ENCODE peak calls at places on chromosome 5, in eight cellular contexts. One of them, this sample, is unnamed.
A peak's percentile ranks its signal among the peaks of the same experiment; 100 is the strongest.

GRCh38 chr5:86968311-86968753 is 299.4 kb upstream of the RASA1 start:
- DNase-seq in iris pigment epithelial cell: peak; percentile 47
- DNase-seq in stimulated activated CD4-positive, alpha-beta T cell treated with anti-CD3 and anti-CD28 coated beads, Interleukin-15, amount 100 ng/mL, for 1 hour: no peak
- DNase-seq in ELR: peak; percentile 78
- DNase-seq in AG09309: peak; percentile 24
- DNase-seq in Right ventricle myocardium inferior: peak; percentile 70
- DNase-seq in activated naive CD4-positive, alpha-beta T cell: no peak
- DNase-seq in endothelial cell: peak; percentile 9
- DNase-seq in this sample: peak; percentile 90

GRCh38 chr5:111347021-111347420 is 122.8 kb downstream of the CAMK4 start:
- DNase-seq in iris pigment epithelial cell: no peak
- DNase-seq in stimulated activated CD4-positive, alpha-beta T cell treated with anti-CD3 and anti-CD28 coated beads, Interleukin-15, amount 100 ng/mL, for 1 hour: no peak
- DNase-seq in ELR: peak; percentile 17
- DNase-seq in AG09309: no peak
- DNase-seq in Right ventricle myocardium inferior: no peak
- DNase-seq in activated naive CD4-positive, alpha-beta T cell: no peak
- DNase-seq in endothelial cell: no peak
- DNase-seq in this sample: peak; percentile 60

GRCh38 chr5:135060021-135060420 is 26.0 kb upstream of the PITX1 start:
- DNase-seq in iris pigment epithelial cell: no peak
- DNase-seq in stimulated activated CD4-positive, alpha-beta T cell treated with anti-CD3 and anti-CD28 coated beads, Interleukin-15, amount 100 ng/mL, for 1 hour: no peak
- DNase-seq in ELR: no peak
- DNase-seq in AG09309: no peak
- DNase-seq in Right ventricle myocardium inferior: no peak
- DNase-seq in activated naive CD4-positive, alpha-beta T cell: no peak
- DNase-seq in endothelial cell: no peak
- DNase-seq in this sample: no peak

GRCh38 chr5:133884525-133885311 is 83.7 kb downstream of the C5orf15 start:
- DNase-seq in iris pigment epithelial cell: no peak
- DNase-seq in stimulated activated CD4-positive, alpha-beta T cell treated with anti-CD3 and anti-CD28 coated beads, Interleukin-15, amount 100 ng/mL, for 1 hour: no peak
- DNase-seq in ELR: no peak
- DNase-seq in AG09309: no peak
- DNase-seq in Right ventricle myocardium inferior: no peak
- DNase-seq in activated naive CD4-positive, alpha-beta T cell: no peak
- DNase-seq in endothelial cell: no peak
- DNase-seq in this sample: no peak

GRCh38 chr5:33371660-33372059 is 69.1 kb upstream of the TARS1 start:
- DNase-seq in iris pigment epithelial cell: peak; percentile 88
- DNase-seq in stimulated activated CD4-positive, alpha-beta T cell treated with anti-CD3 and anti-CD28 coated beads, Interleukin-15, amount 100 ng/mL, for 1 hour: no peak
- DNase-seq in ELR: peak; percentile 20
- DNase-seq in AG09309: peak; percentile 78
- DNase-seq in Right ventricle myocardium inferior: no peak
- DNase-seq in activated naive CD4-positive, alpha-beta T cell: no peak
- DNase-seq in endothelial cell: no peak
- DNase-seq in this sample: no peak

GRCh38 chr5:172235827-172236749 is 42.1 kb downstream of the EFCAB9 start:
- DNase-seq in iris pigment epithelial cell: peak; percentile 50
- DNase-seq in stimulated activated CD4-positive, alpha-beta T cell treated with anti-CD3 and anti-CD28 coated beads, Interleukin-15, amount 100 ng/mL, for 1 hour: no peak
- DNase-seq in ELR: peak; percentile 15
- DNase-seq in AG09309: no peak
- DNase-seq in Right ventricle myocardium inferior: no peak
- DNase-seq in activated naive CD4-positive, alpha-beta T cell: no peak
- DNase-seq in endothelial cell: no peak
- DNase-seq in this sample: no peak

GRCh38 chr5:157182143-157182757 is 1.6 kb downstream of the ITK start:
- DNase-seq in iris pigment epithelial cell: no peak
- DNase-seq in stimulated activated CD4-positive, alpha-beta T cell treated with anti-CD3 and anti-CD28 coated beads, Interleukin-15, amount 100 ng/mL, for 1 hour: no peak
- DNase-seq in ELR: no peak
- DNase-seq in AG09309: no peak
- DNase-seq in Right ventricle myocardium inferior: no peak
- DNase-seq in activated naive CD4-positive, alpha-beta T cell: no peak
- DNase-seq in endothelial cell: no peak
- DNase-seq in this sample: no peak

GRCh38 chr5:10702911-10703491 is 58.0 kb downstream of the DAP start:
- DNase-seq in iris pigment epithelial cell: peak; percentile 81
- DNase-seq in stimulated activated CD4-positive, alpha-beta T cell treated with anti-CD3 and anti-CD28 coated beads, Interleukin-15, amount 100 ng/mL, for 1 hour: no peak
- DNase-seq in ELR: peak; percentile 76
- DNase-seq in AG09309: no peak
- DNase-seq in Right ventricle myocardium inferior: no peak
- DNase-seq in activated naive CD4-positive, alpha-beta T cell: no peak
- DNase-seq in endothelial cell: no peak
- DNase-seq in this sample: no peak

GRCh38 chr5:90386099-90386710 is 23.4 kb downstream of the CETN3 start:
- DNase-seq in iris pigment epithelial cell: peak; percentile 22
- DNase-seq in stimulated activated CD4-positive, alpha-beta T cell treated with anti-CD3 and anti-CD28 coated beads, Interleukin-15, amount 100 ng/mL, for 1 hour: no peak
- DNase-seq in ELR: peak; percentile 47
- DNase-seq in AG09309: peak; percentile 2
- DNase-seq in Right ventricle myocardium inferior: no peak
- DNase-seq in activated naive CD4-positive, alpha-beta T cell: no peak
- DNase-seq in endothelial cell: no peak
- DNase-seq in this sample: peak; percentile 57

GRCh38 chr5:65790371-65791163 is 68.6 kb downstream of the NLN start:
- DNase-seq in iris pigment epithelial cell: no peak
- DNase-seq in stimulated activated CD4-positive, alpha-beta T cell treated with anti-CD3 and anti-CD28 coated beads, Interleukin-15, amount 100 ng/mL, for 1 hour: no peak
- DNase-seq in ELR: no peak
- DNase-seq in AG09309: no peak
- DNase-seq in Right ventricle myocardium inferior: no peak
- DNase-seq in activated naive CD4-positive, alpha-beta T cell: no peak
- DNase-seq in endothelial cell: no peak
- DNase-seq in this sample: peak; percentile 51

GRCh38 chr5:81187885-81188284 is 45.2 kb upstream of the CKMT2 start:
- DNase-seq in iris pigment epithelial cell: no peak
- DNase-seq in stimulated activated CD4-positive, alpha-beta T cell treated with anti-CD3 and anti-CD28 coated beads, Interleukin-15, amount 100 ng/mL, for 1 hour: no peak
- DNase-seq in ELR: no peak
- DNase-seq in AG09309: no peak
- DNase-seq in Right ventricle myocardium inferior: peak; percentile 68
- DNase-seq in activated naive CD4-positive, alpha-beta T cell: no peak
- DNase-seq in endothelial cell: no peak
- DNase-seq in this sample: no peak

GRCh38 chr5:115594343-115595047 is 7.8 kb downstream of the TICAM2 start:
- DNase-seq in iris pigment epithelial cell: peak; percentile 45
- DNase-seq in stimulated activated CD4-positive, alpha-beta T cell treated with anti-CD3 and anti-CD28 coated beads, Interleukin-15, amount 100 ng/mL, for 1 hour: no peak
- DNase-seq in ELR: peak; percentile 24
- DNase-seq in AG09309: no peak
- DNase-seq in Right ventricle myocardium inferior: no peak
- DNase-seq in activated naive CD4-positive, alpha-beta T cell: no peak
- DNase-seq in endothelial cell: no peak
- DNase-seq in this sample: no peak

GRCh38 chr5:141664733-141665461 is 13.7 kb upstream of the FCHSD1 start:
- DNase-seq in iris pigment epithelial cell: peak; percentile 59
- DNase-seq in stimulated activated CD4-positive, alpha-beta T cell treated with anti-CD3 and anti-CD28 coated beads, Interleukin-15, amount 100 ng/mL, for 1 hour: peak; percentile 55
- DNase-seq in ELR: peak; percentile 72
- DNase-seq in AG09309: no peak
- DNase-seq in Right ventricle myocardium inferior: peak; percentile 88
- DNase-seq in activated naive CD4-positive, alpha-beta T cell: peak; percentile 57
- DNase-seq in endothelial cell: peak; percentile 81
- DNase-seq in this sample: peak; percentile 82

GRCh38 chr5:56838409-56839039 is 23.2 kb downstream of the MAP3K1 start:
- DNase-seq in iris pigment epithelial cell: peak; percentile 65
- DNase-seq in stimulated activated CD4-positive, alpha-beta T cell treated with anti-CD3 and anti-CD28 coated beads, Interleukin-15, amount 100 ng/mL, for 1 hour: no peak
- DNase-seq in ELR: peak; percentile 72
- DNase-seq in AG09309: peak; percentile 39
- DNase-seq in Right ventricle myocardium inferior: no peak
- DNase-seq in activated naive CD4-positive, alpha-beta T cell: no peak
- DNase-seq in endothelial cell: no peak
- DNase-seq in this sample: peak; percentile 82

GRCh38 chr5:107546685-107547084 is 124.1 kb downstream of the EFNA5 start:
- DNase-seq in iris pigment epithelial cell: no peak
- DNase-seq in stimulated activated CD4-positive, alpha-beta T cell treated with anti-CD3 and anti-CD28 coated beads, Interleukin-15, amount 100 ng/mL, for 1 hour: no peak
- DNase-seq in ELR: no peak
- DNase-seq in AG09309: no peak
- DNase-seq in Right ventricle myocardium inferior: no peak
- DNase-seq in activated naive CD4-positive, alpha-beta T cell: no peak
- DNase-seq in endothelial cell: no peak
- DNase-seq in this sample: peak; percentile 65

GRCh38 chr5:33526755-33527154 is 86.0 kb downstream of the TARS1 start:
- DNase-seq in iris pigment epithelial cell: no peak
- DNase-seq in stimulated activated CD4-positive, alpha-beta T cell treated with anti-CD3 and anti-CD28 coated beads, Interleukin-15, amount 100 ng/mL, for 1 hour: no peak
- DNase-seq in ELR: no peak
- DNase-seq in AG09309: no peak
- DNase-seq in Right ventricle myocardium inferior: no peak
- DNase-seq in activated naive CD4-positive, alpha-beta T cell: no peak
- DNase-seq in endothelial cell: no peak
- DNase-seq in this sample: no peak

GRCh38 chr5:124655211-124655880 is 91.1 kb downstream of the ZNF608 start:
- DNase-seq in iris pigment epithelial cell: peak; percentile 77
- DNase-seq in stimulated activated CD4-positive, alpha-beta T cell treated with anti-CD3 and anti-CD28 coated beads, Interleukin-15, amount 100 ng/mL, for 1 hour: no peak
- DNase-seq in ELR: peak; percentile 58
- DNase-seq in AG09309: no peak
- DNase-seq in Right ventricle myocardium inferior: no peak
- DNase-seq in activated naive CD4-positive, alpha-beta T cell: no peak
- DNase-seq in endothelial cell: no peak
- DNase-seq in this sample: no peak

GRCh38 chr5:157390179-157390923 is 69.7 kb upstream of the NIPAL4 start:
- DNase-seq in iris pigment epithelial cell: peak; percentile 88
- DNase-seq in stimulated activated CD4-positive, alpha-beta T cell treated with anti-CD3 and anti-CD28 coated beads, Interleukin-15, amount 100 ng/mL, for 1 hour: peak; percentile 13
- DNase-seq in ELR: peak; percentile 99
- DNase-seq in AG09309: peak; percentile 62
- DNase-seq in Right ventricle myocardium inferior: no peak
- DNase-seq in activated naive CD4-positive, alpha-beta T cell: no peak
- DNase-seq in endothelial cell: no peak
- DNase-seq in this sample: no peak

GRCh38 chr5:107954254-107954653 is 283.5 kb upstream of the EFNA5 start:
- DNase-seq in iris pigment epithelial cell: no peak
- DNase-seq in stimulated activated CD4-positive, alpha-beta T cell treated with anti-CD3 and anti-CD28 coated beads, Interleukin-15, amount 100 ng/mL, for 1 hour: no peak
- DNase-seq in ELR: no peak
- DNase-seq in AG09309: no peak
- DNase-seq in Right ventricle myocardium inferior: no peak
- DNase-seq in activated naive CD4-positive, alpha-beta T cell: no peak
- DNase-seq in endothelial cell: no peak
- DNase-seq in this sample: no peak

GRCh38 chr5:91042856-91043255 is 340.3 kb downstream of the ARRDC3 start:
- DNase-seq in iris pigment epithelial cell: no peak
- DNase-seq in stimulated activated CD4-positive, alpha-beta T cell treated with anti-CD3 and anti-CD28 coated beads, Interleukin-15, amount 100 ng/mL, for 1 hour: no peak
- DNase-seq in ELR: no peak
- DNase-seq in AG09309: no peak
- DNase-seq in Right ventricle myocardium inferior: no peak
- DNase-seq in activated naive CD4-positive, alpha-beta T cell: no peak
- DNase-seq in endothelial cell: no peak
- DNase-seq in this sample: peak; percentile 99

GRCh38 chr5:43560128-43560527 is 3.3 kb upstream of the PAIP1 start:
- DNase-seq in iris pigment epithelial cell: peak; percentile 73
- DNase-seq in stimulated activated CD4-positive, alpha-beta T cell treated with anti-CD3 and anti-CD28 coated beads, Interleukin-15, amount 100 ng/mL, for 1 hour: no peak
- DNase-seq in ELR: peak; percentile 30
- DNase-seq in AG09309: no peak
- DNase-seq in Right ventricle myocardium inferior: no peak
- DNase-seq in activated naive CD4-positive, alpha-beta T cell: no peak
- DNase-seq in endothelial cell: no peak
- DNase-seq in this sample: peak; percentile 47

GRCh38 chr5:3599283-3600105 is 3.9 kb downstream of the IRX1 start:
- DNase-seq in iris pigment epithelial cell: no peak
- DNase-seq in stimulated activated CD4-positive, alpha-beta T cell treated with anti-CD3 and anti-CD28 coated beads, Interleukin-15, amount 100 ng/mL, for 1 hour: no peak
- DNase-seq in ELR: no peak
- DNase-seq in AG09309: no peak
- DNase-seq in Right ventricle myocardium inferior: no peak
- DNase-seq in activated naive CD4-positive, alpha-beta T cell: no peak
- DNase-seq in endothelial cell: peak; percentile 64
- DNase-seq in this sample: no peak

GRCh38 chr5:124884108-124884507 is 137.7 kb upstream of the ZNF608 start:
- DNase-seq in iris pigment epithelial cell: no peak
- DNase-seq in stimulated activated CD4-positive, alpha-beta T cell treated with anti-CD3 and anti-CD28 coated beads, Interleukin-15, amount 100 ng/mL, for 1 hour: no peak
- DNase-seq in ELR: no peak
- DNase-seq in AG09309: no peak
- DNase-seq in Right ventricle myocardium inferior: no peak
- DNase-seq in activated naive CD4-positive, alpha-beta T cell: no peak
- DNase-seq in endothelial cell: no peak
- DNase-seq in this sample: no peak

GRCh38 chr5:56638061-56638621 is 177.2 kb upstream of the MAP3K1 start:
- DNase-seq in iris pigment epithelial cell: no peak
- DNase-seq in stimulated activated CD4-positive, alpha-beta T cell treated with anti-CD3 and anti-CD28 coated beads, Interleukin-15, amount 100 ng/mL, for 1 hour: no peak
- DNase-seq in ELR: no peak
- DNase-seq in AG09309: no peak
- DNase-seq in Right ventricle myocardium inferior: no peak
- DNase-seq in activated naive CD4-positive, alpha-beta T cell: no peak
- DNase-seq in endothelial cell: no peak
- DNase-seq in this sample: peak; percentile 11

GRCh38 chr5:172052454-172053236 is 46.2 kb upstream of the FBXW11 start:
- DNase-seq in iris pigment epithelial cell: peak; percentile 94
- DNase-seq in stimulated activated CD4-positive, alpha-beta T cell treated with anti-CD3 and anti-CD28 coated beads, Interleukin-15, amount 100 ng/mL, for 1 hour: no peak
- DNase-seq in ELR: peak; percentile 48
- DNase-seq in AG09309: peak; percentile 53
- DNase-seq in Right ventricle myocardium inferior: peak; percentile 87
- DNase-seq in activated naive CD4-positive, alpha-beta T cell: no peak
- DNase-seq in endothelial cell: no peak
- DNase-seq in this sample: no peak

This sample was measured in SK-MEL-5.